ENCODE peak calls at places on chromosomes 7 and 10, in seven cellular contexts. One of them, this sample, is unnamed.
A peak's percentile ranks its signal among the peaks of the same experiment; 100 is the strongest.

GRCh38 chr10:79923145-79923544 is 25.8 kb downstream of the SFTPD start:
- DNase-seq in uterus: no peak
- DNase-seq in IMR-90: no peak
- DNase-seq in stomach: no peak
- DNase-seq in body of pancreas: no peak
- DNase-seq in tibial nerve: no peak
- DNase-seq in spleen: no peak
- DNase-seq in this sample: no peak

GRCh38 chr7:91181949-91182348 is 82.3 kb upstream of the FZD1 start:
- DNase-seq in uterus: no peak
- DNase-seq in IMR-90: peak; percentile 32
- DNase-seq in stomach: no peak
- DNase-seq in body of pancreas: no peak
- DNase-seq in tibial nerve: no peak
- DNase-seq in spleen: no peak
- DNase-seq in this sample: no peak

GRCh38 chr10:86650151-86650550 is 4.2 kb upstream of the OPN4 start:
- DNase-seq in uterus: no peak
- DNase-seq in IMR-90: no peak
- DNase-seq in stomach: peak; percentile 13
- DNase-seq in body of pancreas: no peak
- DNase-seq in tibial nerve: no peak
- DNase-seq in spleen: peak; percentile 57
- DNase-seq in this sample: no peak

GRCh38 chr7:105904064-105904463 is 27.7 kb upstream of the ATXN7L1 start:
- DNase-seq in uterus: no peak
- DNase-seq in IMR-90: no peak
- DNase-seq in stomach: no peak
- DNase-seq in body of pancreas: no peak
- DNase-seq in tibial nerve: no peak
- DNase-seq in spleen: no peak
- DNase-seq in this sample: no peak

GRCh38 chr10:122176232-122176865 is 94.7 kb upstream of the BTBD16 start:
- DNase-seq in uterus: no peak
- DNase-seq in IMR-90: peak; percentile 59
- DNase-seq in stomach: no peak
- DNase-seq in body of pancreas: no peak
- DNase-seq in tibial nerve: no peak
- DNase-seq in spleen: peak; percentile 15
- DNase-seq in this sample: no peak

GRCh38 chr7:140640727-140641531 is at the start of gene DENND2A:
- DNase-seq in uterus: peak; percentile 87
- DNase-seq in IMR-90: peak; percentile 76
- DNase-seq in stomach: peak; percentile 53
- DNase-seq in body of pancreas: peak; percentile 74
- DNase-seq in tibial nerve: peak; percentile 54
- DNase-seq in spleen: peak; percentile 81
- DNase-seq in this sample: no peak

GRCh38 chr7:35605760-35606159 is 89.2 kb downstream of the HERPUD2 start:
- DNase-seq in uterus: no peak
- DNase-seq in IMR-90: peak; percentile 82
- DNase-seq in stomach: no peak
- DNase-seq in body of pancreas: no peak
- DNase-seq in tibial nerve: peak; percentile 32
- DNase-seq in spleen: no peak
- DNase-seq in this sample: no peak

GRCh38 chr7:101620991-101621390 is 8.1 kb downstream of the MYL10 start:
- DNase-seq in uterus: no peak
- DNase-seq in IMR-90: no peak
- DNase-seq in stomach: no peak
- DNase-seq in body of pancreas: no peak
- DNase-seq in tibial nerve: no peak
- DNase-seq in spleen: no peak
- DNase-seq in this sample: no peak

GRCh38 chr10:127715782-127716378 is 21.1 kb upstream of the FOXI2 start:
- DNase-seq in uterus: no peak
- DNase-seq in IMR-90: no peak
- DNase-seq in stomach: no peak
- DNase-seq in body of pancreas: no peak
- DNase-seq in tibial nerve: no peak
- DNase-seq in spleen: no peak
- DNase-seq in this sample: peak; percentile 5

GRCh38 chr10:122142652-122143237 is 128.4 kb upstream of the BTBD16 start:
- DNase-seq in uterus: no peak
- DNase-seq in IMR-90: no peak
- DNase-seq in stomach: peak; percentile 43
- DNase-seq in body of pancreas: peak; percentile 47
- DNase-seq in tibial nerve: no peak
- DNase-seq in spleen: peak; percentile 82
- DNase-seq in this sample: no peak

GRCh38 chr7:78398576-78398975 is 600.0 kb downstream of the PHTF2 start:
- DNase-seq in uterus: no peak
- DNase-seq in IMR-90: no peak
- DNase-seq in stomach: no peak
- DNase-seq in body of pancreas: no peak
- DNase-seq in tibial nerve: no peak
- DNase-seq in spleen: no peak
- DNase-seq in this sample: no peak

GRCh38 chr10:68560916-68561691 is 967 bp downstream of the TET1 start:
- DNase-seq in uterus: peak; percentile 34
- DNase-seq in IMR-90: peak; percentile 36
- DNase-seq in stomach: no peak
- DNase-seq in body of pancreas: peak; percentile 19
- DNase-seq in tibial nerve: peak; percentile 7
- DNase-seq in spleen: no peak
- DNase-seq in this sample: peak; percentile 56

GRCh38 chr7:47460251-47460989 is 121.5 kb downstream of the TNS3 start:
- DNase-seq in uterus: no peak
- DNase-seq in IMR-90: no peak
- DNase-seq in stomach: no peak
- DNase-seq in body of pancreas: no peak
- DNase-seq in tibial nerve: no peak
- DNase-seq in spleen: no peak
- DNase-seq in this sample: no peak

GRCh38 chr7:56213574-56213973 is 97.4 kb upstream of the NUPR2 start:
- DNase-seq in uterus: no peak
- DNase-seq in IMR-90: no peak
- DNase-seq in stomach: no peak
- DNase-seq in body of pancreas: no peak
- DNase-seq in tibial nerve: no peak
- DNase-seq in spleen: no peak
- DNase-seq in this sample: no peak

GRCh38 chr7:134752006-134752760 is 27.3 kb upstream of the CALD1 start:
- DNase-seq in uterus: no peak
- DNase-seq in IMR-90: peak; percentile 71
- DNase-seq in stomach: no peak
- DNase-seq in body of pancreas: no peak
- DNase-seq in tibial nerve: no peak
- DNase-seq in spleen: no peak
- DNase-seq in this sample: no peak

GRCh38 chr7:2945171-2945570 is 98.5 kb downstream of the CARD11 start:
- DNase-seq in uterus: no peak
- DNase-seq in IMR-90: no peak
- DNase-seq in stomach: peak; percentile 3
- DNase-seq in body of pancreas: no peak
- DNase-seq in tibial nerve: no peak
- DNase-seq in spleen: no peak
- DNase-seq in this sample: no peak

GRCh38 chr10:127314797-127315196 is 118.4 kb upstream of the INSYN2A start:
- DNase-seq in uterus: no peak
- DNase-seq in IMR-90: no peak
- DNase-seq in stomach: no peak
- DNase-seq in body of pancreas: no peak
- DNase-seq in tibial nerve: no peak
- DNase-seq in spleen: no peak
- DNase-seq in this sample: no peak

DNA sequence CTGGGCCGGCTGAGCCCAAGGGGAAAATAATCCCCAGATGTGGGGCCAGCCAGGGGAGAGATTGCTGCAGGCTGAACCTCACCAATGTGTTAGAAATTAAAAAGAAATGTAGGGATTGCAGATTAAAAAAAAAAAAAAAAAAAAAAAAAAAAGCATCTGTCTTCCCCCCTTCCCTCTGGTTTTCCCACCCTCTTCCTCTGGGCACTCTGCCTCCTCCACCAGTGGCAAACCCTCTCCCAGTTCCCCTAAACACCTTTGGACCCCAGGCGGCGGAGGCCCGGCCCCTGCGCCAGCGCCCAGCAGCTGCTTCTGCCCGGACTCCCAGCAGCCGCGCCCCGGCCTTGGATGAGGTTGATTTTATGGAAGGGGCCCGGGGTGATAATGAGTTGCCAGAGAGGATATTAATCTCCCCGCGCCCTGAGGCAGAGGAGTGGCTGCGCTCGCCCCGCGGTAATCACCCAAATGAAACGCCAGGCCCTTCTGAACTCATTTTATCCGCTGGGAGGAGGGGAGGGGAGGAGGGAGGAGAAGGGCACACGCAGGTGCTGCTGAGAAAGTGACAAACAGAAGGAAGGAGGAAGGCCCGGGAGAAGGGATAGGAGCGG is 6.9 kb downstream of the MNX1 start:
- DNase-seq in uterus: no peak
- DNase-seq in IMR-90: no peak
- DNase-seq in stomach: no peak
- DNase-seq in body of pancreas: no peak
- DNase-seq in tibial nerve: no peak
- DNase-seq in spleen: no peak
- DNase-seq in this sample: no peak
- TF ChIP-seq POLR2A in uterus: no peak
- TF ChIP-seq POLR2A in IMR-90: no peak
- TF ChIP-seq POLR2A in stomach: no peak
- TF ChIP-seq POLR2A in body of pancreas: peak; percentile 1
- TF ChIP-seq POLR2A in tibial nerve: no peak
- TF ChIP-seq POLR2A in spleen: no peak
- TF ChIP-seq POLR2A in this sample: no peak

GRCh38 chr10:102712843-102713242 is 1.4 kb downstream of the ARL3 start:
- DNase-seq in uterus: no peak
- DNase-seq in IMR-90: no peak
- DNase-seq in stomach: no peak
- DNase-seq in body of pancreas: no peak
- DNase-seq in tibial nerve: no peak
- DNase-seq in spleen: no peak
- DNase-seq in this sample: no peak

GRCh38 chr10:102714621-102715455 is at the start of gene SFXN2:
- DNase-seq in uterus: no peak
- DNase-seq in IMR-90: no peak
- DNase-seq in stomach: peak; percentile 49
- DNase-seq in body of pancreas: peak; percentile 69
- DNase-seq in tibial nerve: no peak
- DNase-seq in spleen: no peak
- DNase-seq in this sample: peak; percentile 70

GRCh38 chr10:102712089-102712488 is 2.1 kb downstream of the ARL3 start:
- DNase-seq in uterus: no peak
- DNase-seq in IMR-90: no peak
- DNase-seq in stomach: no peak
- DNase-seq in body of pancreas: no peak
- DNase-seq in tibial nerve: no peak
- DNase-seq in spleen: no peak
- DNase-seq in this sample: no peak

GRCh38 chr10:102713814-102714620 is at the start of gene ARL3:
- DNase-seq in uterus: peak; percentile 97
- DNase-seq in IMR-90: peak; percentile 98
- DNase-seq in stomach: peak; percentile 98
- DNase-seq in body of pancreas: peak; percentile 97
- DNase-seq in tibial nerve: peak; percentile 89
- DNase-seq in spleen: peak; percentile 100
- DNase-seq in this sample: peak; percentile 97

DNA sequence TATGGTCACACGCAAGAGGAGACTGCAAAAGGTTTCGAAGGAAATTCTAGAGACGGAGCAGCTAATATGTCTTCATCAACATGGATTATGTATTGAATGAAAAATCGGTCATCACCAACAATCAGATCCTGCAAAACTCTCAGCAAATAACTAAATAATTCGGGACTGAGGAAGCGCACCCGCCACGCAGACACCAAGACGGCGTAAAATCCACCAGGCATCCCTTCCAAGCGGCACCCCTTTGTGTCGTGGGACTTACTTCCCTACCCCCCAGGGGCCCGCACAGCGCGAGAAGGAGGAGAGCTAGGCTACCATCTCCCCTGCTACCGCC is 749 bp downstream of the ARL3 start:
- DNase-seq in uterus: no peak
- DNase-seq in IMR-90: peak; percentile 19
- DNase-seq in stomach: no peak
- DNase-seq in body of pancreas: no peak
- DNase-seq in tibial nerve: no peak
- DNase-seq in spleen: peak; percentile 92
- DNase-seq in this sample: peak; percentile 58
- TF ChIP-seq POLR2A in uterus: no peak
- TF ChIP-seq POLR2A in IMR-90: no peak
- TF ChIP-seq POLR2A in stomach: no peak
- TF ChIP-seq POLR2A in body of pancreas: no peak
- TF ChIP-seq POLR2A in tibial nerve: no peak
- TF ChIP-seq POLR2A in spleen: no peak
- TF ChIP-seq POLR2A in this sample: no peak

DNA sequence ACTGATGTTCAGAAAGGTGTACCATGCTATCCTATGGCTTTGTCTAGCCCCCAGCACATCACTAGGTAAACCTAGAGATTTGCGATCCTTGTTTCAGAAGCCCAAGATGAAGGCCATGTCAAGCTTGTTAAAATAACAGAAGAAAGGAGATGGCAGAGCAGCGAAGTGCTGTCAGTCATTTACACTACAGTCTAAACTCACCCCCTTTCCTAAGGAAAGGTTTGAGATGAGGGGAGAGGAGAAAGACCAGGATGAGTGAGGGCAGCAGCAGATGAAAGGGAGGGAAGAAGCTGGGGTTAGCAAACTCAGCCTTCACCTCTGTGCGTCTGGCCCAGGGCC is 74.8 kb downstream of the PROSER2 start:
- DNase-seq in uterus: no peak
- DNase-seq in IMR-90: no peak
- DNase-seq in stomach: no peak
- DNase-seq in body of pancreas: no peak
- DNase-seq in tibial nerve: no peak
- DNase-seq in spleen: no peak
- DNase-seq in this sample: no peak
- TF ChIP-seq POLR2A in uterus: no peak
- TF ChIP-seq POLR2A in IMR-90: no peak
- TF ChIP-seq POLR2A in stomach: no peak
- TF ChIP-seq POLR2A in body of pancreas: no peak
- TF ChIP-seq POLR2A in tibial nerve: no peak
- TF ChIP-seq POLR2A in spleen: no peak
- TF ChIP-seq POLR2A in this sample: no peak

DNA sequence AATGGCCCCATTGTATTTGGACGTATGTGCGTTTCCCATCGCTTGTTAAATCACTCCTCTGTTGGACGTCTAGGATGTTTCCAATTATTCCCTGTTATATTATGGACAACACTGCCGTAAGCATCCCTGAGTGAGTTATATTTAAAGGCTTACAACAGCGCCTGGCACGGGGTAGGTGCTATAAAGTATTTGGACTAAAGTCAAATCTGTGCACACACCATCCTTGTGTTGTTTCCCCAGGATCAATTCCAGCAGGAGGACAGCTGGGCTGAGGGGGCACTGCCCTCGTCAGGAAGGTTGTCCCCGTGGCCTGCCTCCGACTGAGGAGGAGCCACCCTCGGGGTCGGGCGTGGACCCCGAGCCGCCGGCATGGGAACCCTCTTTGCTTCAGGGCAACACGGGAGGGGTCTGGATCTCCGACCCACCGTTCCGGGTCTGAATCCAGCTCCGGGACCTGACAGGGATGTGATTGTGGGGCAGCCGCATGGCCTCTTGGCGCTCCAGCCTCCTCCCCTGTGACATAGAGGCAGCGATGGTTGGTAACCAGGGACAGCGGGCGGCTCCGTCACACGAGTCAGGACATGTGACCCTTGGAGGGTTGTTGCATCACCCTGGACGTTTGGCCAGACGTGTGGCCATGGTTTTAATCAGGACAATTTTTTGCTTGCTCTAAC is 1.5 kb upstream of the JAKMIP3 start:
- DNase-seq in uterus: no peak
- DNase-seq in IMR-90: no peak
- DNase-seq in stomach: no peak
- DNase-seq in body of pancreas: no peak
- DNase-seq in tibial nerve: no peak
- DNase-seq in spleen: no peak
- DNase-seq in this sample: no peak
- TF ChIP-seq POLR2A in uterus: no peak
- TF ChIP-seq POLR2A in IMR-90: no peak
- TF ChIP-seq POLR2A in stomach: no peak
- TF ChIP-seq POLR2A in body of pancreas: no peak
- TF ChIP-seq POLR2A in tibial nerve: no peak
- TF ChIP-seq POLR2A in spleen: no peak
- TF ChIP-seq POLR2A in this sample: no peak